ENCODE peak calls at places on chromosome 16, in nine cellular contexts. M is B cell, I is tibial artery, G is endodermal cell, L is GM10248, B is tibial nerve, K is A549, E is choroid plexus epithelial cell, S is pancreas. P is an unnamed sample.

GRCh38 chr16:78503501-78504110 is 404.2 kb downstream of the WWOX start:
- DNase-seq in B (peak; percentile 25), G (peak; percentile 64), K (peak; percentile 62), I (no peak), L (peak; percentile 30), E (peak; percentile 63), S (no peak), M (no peak), P (no peak)

GRCh38 chr16:56352351-56353053 is 72.8 kb downstream of the AMFR start:
- DNase-seq in G (peak; percentile 39), B (no peak), S (peak; percentile 51), M (no peak), K (no peak), L (no peak), I (peak; percentile 48), E (no peak), P (no peak)

GRCh38 chr16:13435415-13435814 is 484.5 kb upstream of the ERCC4 start:
- DNase-seq in L (no peak), M (no peak), K (no peak), B (no peak), I (no peak), E (no peak), S (no peak), G (no peak), P (no peak)

GRCh38 chr16:74439685-74440084 is 18.4 kb upstream of the CLEC18B start:
- DNase-seq in S (no peak), M (no peak), G (no peak), B (no peak), L (no peak), I (no peak), E (no peak), K (no peak), P (no peak)

GRCh38 chr16:75821117-75821516 is 94.8 kb upstream of the CPHXL start:
- DNase-seq in S (no peak), M (no peak), G (no peak), I (no peak), L (no peak), K (no peak), E (no peak), B (no peak), P (no peak)

GRCh38 chr16:1108299-1109252 is 12.5 kb upstream of the C1QTNF8 start:
- DNase-seq in L (no peak), S (peak; percentile 90), E (no peak), M (no peak), I (peak; percentile 90), G (no peak), K (no peak), B (no peak), P (no peak)

GRCh38 chr16:12091569-12092346 is 115.2 kb downstream of the SNX29 start:
- DNase-seq in B (no peak), L (no peak), S (peak; percentile 24), I (peak; percentile 42), G (no peak), M (no peak), E (no peak), K (no peak), P (no peak)

GRCh38 chr16:23286131-23286532 is 16.0 kb upstream of the SCNN1B start:
- DNase-seq in G (no peak), E (peak; percentile 3), L (no peak), S (no peak), B (no peak), I (no peak), K (no peak), M (no peak), P (no peak)

GRCh38 chr16:80047796-80048649 is 447.5 kb upstream of the MAF start:
- DNase-seq in G (no peak), E (no peak), K (no peak), M (no peak), L (no peak), B (no peak), S (no peak), I (no peak), P (no peak)

GRCh38 chr16:22926105-22926751 is 112.3 kb downstream of the HS3ST2 start:
- DNase-seq in G (no peak), L (no peak), K (no peak), E (no peak), B (no peak), M (no peak), I (no peak), S (no peak), P (no peak)

GRCh38 chr16:49500211-49500610 is 126.6 kb downstream of the C16orf78 start:
- DNase-seq in I (peak; percentile 38), B (no peak), K (no peak), G (no peak), E (no peak), L (no peak), S (peak; percentile 22), M (no peak), P (no peak)

GRCh38 chr16:53090271-53090590 is 35.4 kb downstream of the CHD9 start:
- DNase-seq in M (no peak), I (no peak), G (no peak), S (no peak), B (no peak), K (no peak), E (no peak), L (no peak), P (no peak)

GRCh38 chr16:53089434-53090270 is 34.9 kb downstream of the CHD9 start:
- DNase-seq in S (no peak), I (no peak), G (no peak), L (no peak), K (no peak), M (no peak), E (peak; percentile 30), B (no peak), P (no peak)

GRCh38 chr16:53091508-53092211 is 36.9 kb downstream of the CHD9 start:
- DNase-seq in G (peak; percentile 84), K (no peak), I (peak; percentile 74), S (no peak), E (peak; percentile 84), M (peak; percentile 67), L (peak; percentile 62), B (no peak), P (no peak)

GRCh38 chr16:53093162-53093744 is 38.5 kb downstream of the CHD9 start:
- DNase-seq in S (no peak), M (no peak), G (no peak), K (no peak), I (no peak), B (no peak), L (no peak), E (no peak), P (no peak)

GRCh38 chr16:53090591-53091507 is 36.1 kb downstream of the CHD9 start:
- DNase-seq in L (peak; percentile 60), G (no peak), S (no peak), E (peak; percentile 99), B (peak; percentile 92), I (peak; percentile 99), K (no peak), M (no peak), P (no peak)
- TF ChIP-seq CTCF in L (no peak), G (no peak), S (no peak), E (no peak), B (no peak), I (peak; percentile 3), K (no peak), M (no peak), P (no peak)

GRCh38 chr16:3681206-3681605 is 26.7 kb downstream of the DNASE1 start:
- DNase-seq in K (no peak), I (no peak), E (no peak), S (no peak), L (no peak), B (no peak), M (no peak), G (no peak), P (no peak)
- TF ChIP-seq CTCF in K (no peak), I (no peak), E (no peak), S (no peak), L (no peak), B (no peak), M (no peak), G (no peak), P (no peak)

GRCh38 chr16:57670206-57670605 is 2.1 kb downstream of the ADGRG3 start:
- DNase-seq in L (no peak), E (no peak), K (no peak), I (no peak), B (no peak), M (no peak), G (no peak), S (no peak), P (no peak)

GRCh38 chr16:57668630-57669475 is 747 bp downstream of the ADGRG3 start:
- DNase-seq in K (no peak), B (no peak), I (no peak), G (no peak), S (no peak), E (no peak), M (no peak), L (no peak), P (no peak)

GRCh38 chr16:57668259-57668563 is at the start of gene ADGRG3:
- DNase-seq in E (no peak), M (no peak), I (no peak), B (no peak), K (no peak), S (no peak), G (no peak), L (no peak), P (no peak)

GRCh38 chr16:57667526-57668258 is 414 bp upstream of the ADGRG3 start:
- DNase-seq in K (peak; percentile 54), S (no peak), I (no peak), L (no peak), E (peak; percentile 93), M (no peak), B (no peak), G (peak; percentile 74), P (no peak)

GRCh38 chr16:57669476-57670162 is 1.5 kb downstream of the ADGRG3 start:
- DNase-seq in S (no peak), K (no peak), I (no peak), B (no peak), G (peak; percentile 42), L (no peak), E (no peak), M (no peak), P (no peak)
- TF ChIP-seq CTCF in S (no peak), K (no peak), I (no peak), B (no peak), G (peak; percentile 23), L (no peak), E (no peak), M (no peak), P (no peak)

GRCh38 chr16:87411375-87412271 is 19.5 kb downstream of the MAP1LC3B start:
- DNase-seq in G (peak; percentile 31), B (no peak), K (no peak), E (no peak), L (no peak), I (peak; percentile 61), M (no peak), S (no peak), P (no peak)

GRCh38 chr16:87414251-87414680 is 22.1 kb downstream of the MAP1LC3B start:
- DNase-seq in I (peak; percentile 62), L (no peak), K (no peak), G (no peak), S (no peak), M (no peak), E (no peak), B (no peak), P (no peak)

GRCh38 chr16:87410958-87411357 is 18.8 kb downstream of the MAP1LC3B start:
- DNase-seq in I (peak; percentile 53), M (no peak), E (no peak), B (no peak), K (no peak), S (no peak), G (no peak), L (no peak), P (no peak)

GRCh38 chr16:87412371-87412995 is 20.3 kb downstream of the MAP1LC3B start:
- DNase-seq in B (no peak), I (peak; percentile 45), E (no peak), L (no peak), K (no peak), G (peak; percentile 13), M (no peak), S (no peak), P (no peak)

GRCh38 chr16:87412996-87413421 is 20.9 kb downstream of the MAP1LC3B start:
- DNase-seq in S (no peak), I (peak; percentile 64), L (no peak), M (no peak), E (no peak), G (peak; percentile 44), B (no peak), K (no peak), P (no peak)
- TF ChIP-seq CTCF in S (no peak), I (no peak), L (no peak), M (no peak), E (no peak), G (peak; percentile 13), B (no peak), K (no peak), P (no peak)

P was measured in D721Med.